ENCODE peak calls at places on chromosomes 6 and 20, in seven cellular contexts. One of them, this sample, is unnamed.
A peak's percentile ranks its signal among the peaks of the same experiment; 100 is the strongest.

GRCh38 chr6:135323202-135323668 is 142.1 kb downstream of the MYB start:
- DNase-seq in uterus: no peak
- DNase-seq in neural progenitor cell: no peak
- DNase-seq in endodermal cell: peak; percentile 69
- DNase-seq in ascending aorta: no peak
- DNase-seq in fibroblast of lung: no peak
- DNase-seq in aorta: no peak
- DNase-seq in this sample: no peak

GRCh38 chr6:9295641-9296040 is 860.3 kb upstream of the SLC35B3 start:
- DNase-seq in ascending aorta: no peak
- DNase-seq in aorta: no peak
- DNase-seq in endodermal cell: no peak
- DNase-seq in neural progenitor cell: no peak
- DNase-seq in uterus: no peak
- DNase-seq in fibroblast of lung: no peak
- DNase-seq in this sample: no peak

GRCh38 chr6:43378631-43379030 is 9.2 kb upstream of the ZNF318 start:
- DNase-seq in neural progenitor cell: no peak
- DNase-seq in ascending aorta: no peak
- DNase-seq in endodermal cell: no peak
- DNase-seq in uterus: no peak
- DNase-seq in fibroblast of lung: no peak
- DNase-seq in aorta: no peak
- DNase-seq in this sample: no peak

GRCh38 chr20:34037121-34037520 is 43.4 kb downstream of the RALY start:
- DNase-seq in aorta: no peak
- DNase-seq in fibroblast of lung: no peak
- DNase-seq in endodermal cell: no peak
- DNase-seq in ascending aorta: no peak
- DNase-seq in uterus: no peak
- DNase-seq in neural progenitor cell: no peak
- DNase-seq in this sample: no peak

GRCh38 chr6:131061771-131062160 is 1.3 kb downstream of the EPB41L2 start:
- DNase-seq in uterus: no peak
- DNase-seq in endodermal cell: no peak
- DNase-seq in neural progenitor cell: no peak
- DNase-seq in aorta: no peak
- DNase-seq in fibroblast of lung: no peak
- DNase-seq in ascending aorta: no peak
- DNase-seq in this sample: no peak

GRCh38 chr6:158231551-158232444 is 63.6 kb downstream of the GTF2H5 start:
- DNase-seq in uterus: peak; percentile 70
- DNase-seq in aorta: peak; percentile 81
- DNase-seq in ascending aorta: peak; percentile 85
- DNase-seq in neural progenitor cell: peak; percentile 92
- DNase-seq in fibroblast of lung: peak; percentile 57
- DNase-seq in endodermal cell: peak; percentile 88
- DNase-seq in this sample: peak; percentile 97

GRCh38 chr6:33813960-33814662 is 10.3 kb upstream of the MLN start:
- DNase-seq in aorta: no peak
- DNase-seq in uterus: no peak
- DNase-seq in fibroblast of lung: no peak
- DNase-seq in neural progenitor cell: no peak
- DNase-seq in endodermal cell: no peak
- DNase-seq in ascending aorta: no peak
- DNase-seq in this sample: no peak

GRCh38 chr20:37161830-37162549 is 17.1 kb upstream of the RPN2 start:
- DNase-seq in aorta: no peak
- DNase-seq in fibroblast of lung: no peak
- DNase-seq in neural progenitor cell: no peak
- DNase-seq in ascending aorta: no peak
- DNase-seq in uterus: no peak
- DNase-seq in endodermal cell: no peak
- DNase-seq in this sample: no peak

DNA sequence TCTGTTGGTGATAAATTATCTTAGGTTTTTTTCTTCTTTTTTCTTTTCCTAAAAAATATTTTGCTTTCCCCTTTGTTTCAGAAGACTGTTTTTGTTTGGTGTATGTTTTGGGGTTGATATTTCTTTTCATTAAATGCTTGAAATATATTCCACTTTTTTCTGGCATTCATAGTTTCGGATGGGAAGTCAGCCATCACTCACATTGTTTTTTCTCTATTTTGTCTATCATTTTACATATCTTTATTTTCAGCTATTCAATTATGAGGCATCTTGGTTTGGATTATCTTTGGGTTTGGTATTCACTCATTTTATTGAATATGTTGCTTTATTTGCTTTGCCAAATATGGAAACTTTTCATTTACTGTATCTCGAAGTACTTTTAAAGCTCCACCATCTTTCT is 600.5 kb upstream of the EYS start:
- DNase-seq in neural progenitor cell: peak; percentile 7
- DNase-seq in ascending aorta: no peak
- DNase-seq in uterus: no peak
- DNase-seq in endodermal cell: no peak
- DNase-seq in fibroblast of lung: peak; percentile 46
- DNase-seq in aorta: no peak
- DNase-seq in this sample: no peak
- H3K9me3 ChIP-seq in neural progenitor cell: peaks cover 11% of the 10 kb centered on the region
- H3K9me3 ChIP-seq in ascending aorta: peaks cover 29% of the 10 kb centered on the region
- H3K9me3 ChIP-seq in uterus: no peaks in the 10 kb centered on the region
- H3K9me3 ChIP-seq in endodermal cell: peaks cover 36% of the 10 kb centered on the region
- H3K9me3 ChIP-seq in fibroblast of lung: no peaks in the 10 kb centered on the region
- H3K9me3 ChIP-seq in aorta: no peaks in the 10 kb centered on the region
- H3K9me3 ChIP-seq in this sample: peaks cover 15% of the 10 kb centered on the region

DNA sequence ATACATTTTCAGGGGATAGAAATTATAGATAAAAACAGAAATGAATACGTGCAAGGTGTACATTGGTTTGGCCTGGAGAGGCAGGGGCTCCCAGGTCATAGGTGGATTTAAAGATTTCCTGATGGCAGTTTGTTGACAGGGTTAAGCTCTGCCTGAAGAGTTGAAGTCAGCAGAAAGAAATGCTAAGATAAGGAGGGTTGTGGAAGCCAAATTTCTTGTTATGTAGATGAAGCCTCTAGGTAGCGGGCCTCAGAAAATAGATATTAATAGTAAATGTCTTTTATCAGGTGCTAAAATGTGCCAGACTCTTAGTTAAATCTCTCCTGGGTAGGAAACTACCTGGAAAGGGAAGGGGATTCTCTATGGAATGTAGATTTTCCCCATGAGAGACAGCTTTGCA is 188.8 kb downstream of the CDH26 start:
- DNase-seq in aorta: no peak
- DNase-seq in endodermal cell: no peak
- DNase-seq in fibroblast of lung: no peak
- DNase-seq in uterus: no peak
- DNase-seq in ascending aorta: no peak
- DNase-seq in neural progenitor cell: no peak
- DNase-seq in this sample: no peak
- H3K9me3 ChIP-seq in aorta: no peaks in the 10 kb centered on the region
- H3K9me3 ChIP-seq in endodermal cell: no peaks in the 10 kb centered on the region
- H3K9me3 ChIP-seq in fibroblast of lung: no peaks in the 10 kb centered on the region
- H3K9me3 ChIP-seq in uterus: no peaks in the 10 kb centered on the region
- H3K9me3 ChIP-seq in ascending aorta: no peaks in the 10 kb centered on the region
- H3K9me3 ChIP-seq in neural progenitor cell: no peaks in the 10 kb centered on the region
- H3K9me3 ChIP-seq in this sample: no peaks in the 10 kb centered on the region

GRCh38 chr20:60314727-60315126 is 356.5 kb downstream of the CDH26 start:
- DNase-seq in neural progenitor cell: no peak
- DNase-seq in fibroblast of lung: no peak
- DNase-seq in endodermal cell: no peak
- DNase-seq in aorta: no peak
- DNase-seq in ascending aorta: no peak
- DNase-seq in uterus: no peak
- DNase-seq in this sample: no peak
- H3K9me3 ChIP-seq in neural progenitor cell: no peaks in the 10 kb centered on the region
- H3K9me3 ChIP-seq in fibroblast of lung: no peaks in the 10 kb centered on the region
- H3K9me3 ChIP-seq in endodermal cell: no peaks in the 10 kb centered on the region
- H3K9me3 ChIP-seq in aorta: no peaks in the 10 kb centered on the region
- H3K9me3 ChIP-seq in ascending aorta: no peaks in the 10 kb centered on the region
- H3K9me3 ChIP-seq in uterus: no peaks in the 10 kb centered on the region
- H3K9me3 ChIP-seq in this sample: no peaks in the 10 kb centered on the region

GRCh38 chr6:18823782-18824386 is 436.7 kb downstream of the RNF144B start:
- DNase-seq in neural progenitor cell: peak; percentile 76
- DNase-seq in endodermal cell: peak; percentile 94
- DNase-seq in aorta: no peak
- DNase-seq in fibroblast of lung: peak; percentile 18
- DNase-seq in ascending aorta: no peak
- DNase-seq in uterus: no peak
- DNase-seq in this sample: peak; percentile 3
- H3K9me3 ChIP-seq in neural progenitor cell: peaks cover 8% of the 10 kb centered on the region
- H3K9me3 ChIP-seq in endodermal cell: peaks cover 15% of the 10 kb centered on the region
- H3K9me3 ChIP-seq in aorta: peaks cover 8% of the 10 kb centered on the region
- H3K9me3 ChIP-seq in fibroblast of lung: no peaks in the 10 kb centered on the region
- H3K9me3 ChIP-seq in ascending aorta: peaks cover 16% of the 10 kb centered on the region
- H3K9me3 ChIP-seq in uterus: peaks cover 12% of the 10 kb centered on the region
- H3K9me3 ChIP-seq in this sample: peaks cover 7% of the 10 kb centered on the region

This sample was measured in SK-N-SH.